ENCODE peak calls at places on chromosomes 4 and X, in four cellular contexts. U is pancreas, Q is Karpas-422, N is adipocyte. A is an unnamed sample.

GRCh38 chr4:134552063-134552462 is 350.5 kb upstream of the PABPC4L start:
- DNase-seq in U (no peak), Q (no peak), N (no peak), A (no peak)

GRCh38 chrX:38754102-38754790 is 47.0 kb upstream of the MID1IP1 start:
- DNase-seq in U (no peak), Q (peak; percentile 69), N (peak; percentile 68), A (no peak)

GRCh38 chr4:40536032-40536431 is 93.6 kb downstream of the RBM47 start:
- DNase-seq in U (no peak), Q (peak; percentile 84), N (no peak), A (no peak)

GRCh38 chr4:66855956-66856355 is 689.3 kb downstream of the CENPC start:
- DNase-seq in U (no peak), Q (no peak), N (peak; percentile 41), A (no peak)

GRCh38 chr4:35166437-35166836 is 1077.9 kb downstream of the ARAP2 start:
- DNase-seq in U (no peak), Q (no peak), N (no peak), A (no peak)

GRCh38 chr4:46979283-46979682 is 14.1 kb downstream of the GABRA4 start:
- DNase-seq in U (no peak), Q (no peak), N (no peak), A (no peak)

GRCh38 chr4:183636923-183637322 is 22.1 kb downstream of the RWDD4 start:
- DNase-seq in U (no peak), Q (no peak), N (peak; percentile 48), A (peak; percentile 35)

GRCh38 chr4:15186149-15186548 is 183.9 kb downstream of the CPEB2 start:
- DNase-seq in U (no peak), Q (no peak), N (no peak), A (no peak)

GRCh38 chr4:168537556-168537955 is 40.7 kb downstream of the PALLD start:
- DNase-seq in U (no peak), Q (no peak), N (peak; percentile 24), A (no peak)

GRCh38 chrX:151879856-151880255 is 32.8 kb upstream of the MAGEA4 start:
- DNase-seq in U (no peak), Q (no peak), N (no peak), A (no peak)

GRCh38 chrX:71532078-71532752 is 689 bp upstream of the OGT start:
- DNase-seq in U (no peak), Q (peak; percentile 55), N (peak; percentile 59), A (no peak)

GRCh38 chrX:134836497-134836968 is 154.3 kb upstream of the SMIM10 start:
- DNase-seq in U (no peak), Q (no peak), N (no peak), A (no peak)

GRCh38 chr4:153486281-153487151 is 20.4 kb downstream of the TMEM131L start:
- DNase-seq in U (no peak), Q (no peak), N (peak; percentile 78), A (no peak)

GRCh38 chr4:7735395-7735794 is 204.3 kb downstream of the AFAP1 start:
- DNase-seq in U (no peak), Q (no peak), N (no peak), A (no peak)

GRCh38 chrX:150504399-150505186 is 63.8 kb upstream of the MTM1 start:
- DNase-seq in U (no peak), Q (no peak), N (no peak), A (no peak)

GRCh38 chrX:39293203-39293602 is 491.9 kb downstream of the MID1IP1 start:
- DNase-seq in U (no peak), Q (no peak), N (no peak), A (no peak)

GRCh38 chrX:14673764-14674163 is 144.4 kb downstream of the GLRA2 start:
- DNase-seq in U (no peak), Q (peak; percentile 92), N (peak; percentile 82), A (no peak)

GRCh38 chr4:48016141-48017107 is at the start of the genes CNGA1 and NIPAL1:
- DNase-seq in U (peak; percentile 91), Q (peak; percentile 85), N (peak; percentile 84), A (peak; percentile 89)

GRCh38 chrX:24526616-24527015 is 61.5 kb downstream of the PDK3 start:
- DNase-seq in U (no peak), Q (no peak), N (no peak), A (no peak)

GRCh38 chrX:22349116-22349515 is 76.4 kb downstream of the CBLL2 start:
- DNase-seq in U (no peak), Q (no peak), N (no peak), A (no peak)

GRCh38 chr4:37549003-37549402 is 137.2 kb downstream of the RELL1 start:
- DNase-seq in U (no peak), Q (peak; percentile 11), N (no peak), A (no peak)

GRCh38 chr4:39407584-39407885 is 805 bp downstream of the KLB start:
- DNase-seq in U (no peak), Q (no peak), N (no peak), A (no peak)

GRCh38 chr4:95118507-95118906 is 360.8 kb downstream of the BMPR1B start:
- DNase-seq in U (no peak), Q (no peak), N (no peak), A (no peak)

GRCh38 chr4:184787766-184788503 is 37.8 kb downstream of the ACSL1 start:
- DNase-seq in U (no peak), Q (no peak), N (no peak), A (no peak)

GRCh38 chrX:29858714-29859113 is 356.6 kb upstream of the MAGEB2 start:
- DNase-seq in U (no peak), Q (no peak), N (peak; percentile 58), A (no peak)

GRCh38 chrX:30085571-30085970 is 129.8 kb upstream of the MAGEB2 start:
- DNase-seq in U (no peak), Q (no peak), N (peak; percentile 20), A (no peak)

GRCh38 chr4:55180980-55181379 is 55.6 kb upstream of the KDR start:
- DNase-seq in U (no peak), Q (no peak), N (no peak), A (no peak)

GRCh38 chr4:7390366-7390765 is 44.4 kb downstream of the PSAPL1 start:
- DNase-seq in U (no peak), Q (no peak), N (no peak), A (no peak)

GRCh38 chrX:9482837-9483236 is 18.0 kb downstream of the TBL1X start:
- DNase-seq in U (no peak), Q (no peak), N (no peak), A (no peak)

GRCh38 chr4:7650606-7651400 is 216.1 kb upstream of the PSAPL1 start:
- DNase-seq in U (no peak), Q (peak; percentile 76), N (no peak), A (no peak)

GRCh38 chr4:88211473-88212252 is 53.2 kb upstream of the ABCG2 start:
- DNase-seq in U (no peak), Q (peak; percentile 90), N (peak; percentile 84), A (no peak)

GRCh38 chr4:83177182-83177581 is 62.7 kb upstream of the PLAC8 start:
- DNase-seq in U (no peak), Q (no peak), N (no peak), A (no peak)
- H3K4me1 ChIP-seq in U (no peaks in the 10 kb centered on the region), Q (peaks cover 7% of the 10 kb centered on the region), N (no peaks in the 10 kb centered on the region), A (no peaks in the 10 kb centered on the region)

GRCh38 chr4:133147922-133148689 is 988 bp upstream of the PCDH10 start:
- DNase-seq in U (no peak), Q (no peak), N (peak; percentile 75), A (peak; percentile 73)
- H3K9me3 ChIP-seq in U (no peaks in the 10 kb centered on the region), Q (no peaks in the 10 kb centered on the region), N (no peaks in the 10 kb centered on the region), A (no peaks in the 10 kb centered on the region)

GRCh38 chr4:102817613-102818268 is 9.6 kb downstream of the UBE2D3 start:
- DNase-seq in U (no peak), Q (no peak), N (no peak), A (no peak)
- H3K4me1 ChIP-seq in U (peaks cover 66% of the 10 kb centered on the region), Q (peaks cover 83% of the 10 kb centered on the region), N (peaks cover 82% of the 10 kb centered on the region), A (peaks cover 2% of the 10 kb centered on the region)

GRCh38 chr4:2370597-2371320 is 47.7 kb downstream of the ZFYVE28 start:
- DNase-seq in U (no peak), Q (no peak), N (no peak), A (no peak)
- H3K9me3 ChIP-seq in U (no peaks in the 10 kb centered on the region), Q (peaks cover 10% of the 10 kb centered on the region), N (peaks cover 7% of the 10 kb centered on the region), A (no peaks in the 10 kb centered on the region)

GRCh38 chrX:139828037-139828436 is 104.8 kb downstream of the ATP11C start:
- DNase-seq in U (no peak), Q (no peak), N (no peak), A (no peak)
- H3K4me1 ChIP-seq in U (no peaks in the 10 kb centered on the region), Q (peaks cover 67% of the 10 kb centered on the region), N (peaks cover 66% of the 10 kb centered on the region), A (no peaks in the 10 kb centered on the region)